ENCODE peak calls at places on chromosomes 11 and 22, in four cellular contexts. G is substantia nigra; K is activated effector memory CD4-positive, alpha-beta T cell treated with Interleukin-2 at 50 U/mL for 16 hours; N is testis. J is an unnamed sample.

GRCh38 chr11:11978792-11979486 is 29.5 kb downstream of the DKK3 start:
- DNase-seq in G (no peak), N (peak), K (no peak), J (no peak)

GRCh38 chr11:106691807-106692365 is 326.4 kb downstream of the GUCY1A2 start:
- DNase-seq in G (no peak), N (no peak), K (no peak), J (no peak)

GRCh38 chr11:75184051-75184450 is 33.1 kb downstream of the SLCO2B1 start:
- DNase-seq in N (no peak), K (no peak), G (no peak), J (no peak)

GRCh38 chr11:121630041-121630440 is 177.3 kb upstream of the SORL1-AS1 start:
- DNase-seq in G (no peak), N (no peak), K (no peak), J (no peak)

GRCh38 chr11:15770798-15771414 is 585.4 kb downstream of the SOX6 start:
- DNase-seq in N (peak), G (no peak), K (no peak), J (no peak)

GRCh38 chr11:69403556-69404215 is 77.8 kb upstream of the LINC01488 start:
- DNase-seq in K (no peak), G (no peak), N (no peak), J (no peak)

GRCh38 chr22:49368976-49369725 is 458.5 kb downstream of the BRD1 start:
- DNase-seq in N (no peak), G (no peak), K (no peak), J (no peak)

GRCh38 chr22:38036392-38037062 is 20.7 kb upstream of the PICK1 start:
- DNase-seq in K (no peak), G (no peak), N (peak), J (no peak)

GRCh38 chr11:132496341-132496740 is 1036.0 kb downstream of the OPCML start:
- DNase-seq in N (peak), G (no peak), K (no peak), J (peak)

J was measured in cerebellum.